ENCODE peak calls at places on chromosomes 4 and X, in nine cellular contexts. G, T, S, H, F, Z, J, B and V are unnamed samples.

GRCh38 chr4:22906046-22906445 is 213.3 kb downstream of the GBA3 start:
- DNase-seq in S (no peak), F (no peak), H (no peak), J (no peak), T (no peak), B (no peak), Z (no peak), G (no peak), V (no peak)

GRCh38 chr4:41256131-41256739 is 493 bp upstream of the UCHL1 start:
- DNase-seq in S (no peak), H (peak; percentile 82), T (no peak), Z (no peak), G (peak; percentile 67), F (no peak), B (peak; percentile 64), J (peak; percentile 64), V (no peak)

GRCh38 chr4:41526628-41527027 is 11.3 kb upstream of the LIMCH1 start:
- DNase-seq in J (no peak), B (no peak), G (no peak), S (no peak), T (no peak), Z (no peak), F (no peak), H (peak; percentile 22), V (no peak)

GRCh38 chrX:68506649-68507048 is 7.8 kb downstream of the YIPF6 start:
- DNase-seq in T (no peak), G (no peak), B (no peak), Z (no peak), H (no peak), S (no peak), F (no peak), J (no peak), V (no peak)

GRCh38 chrX:73266766-73267165 is 52.1 kb upstream of the NAP1L2 start:
- DNase-seq in H (no peak), F (no peak), G (no peak), B (no peak), J (no peak), T (no peak), Z (no peak), S (no peak), V (no peak)

GRCh38 chrX:68808686-68809357 is 20.0 kb upstream of the EFNB1 start:
- DNase-seq in B (peak; percentile 68), J (no peak), Z (peak; percentile 57), H (peak; percentile 39), F (no peak), T (no peak), S (no peak), G (peak; percentile 2), V (no peak)

GRCh38 chrX:133435544-133436124 is 20.3 kb upstream of the GPC4 start:
- DNase-seq in T (peak; percentile 0), J (no peak), B (no peak), H (no peak), F (no peak), S (no peak), G (no peak), Z (no peak), V (no peak)

GRCh38 chrX:96407501-96407900 is 277.1 kb upstream of the DIAPH2 start:
- DNase-seq in F (no peak), S (no peak), G (peak; percentile 79), B (peak; percentile 68), H (peak; percentile 62), T (no peak), Z (no peak), J (peak; percentile 61), V (no peak)

GRCh38 chr4:139278956-139279722 is 886 bp downstream of the MGARP start:
- DNase-seq in G (peak; percentile 34), J (no peak), S (peak; percentile 34), T (no peak), Z (peak; percentile 38), F (no peak), H (peak; percentile 7), B (no peak), V (no peak)

GRCh38 chr4:17642404-17642783 is 28.0 kb downstream of the MED28 start:
- DNase-seq in Z (no peak), S (no peak), G (no peak), H (no peak), B (no peak), F (no peak), T (no peak), J (no peak), V (peak; percentile 20)

GRCh38 chr4:30882995-30883675 is 163.0 kb downstream of the PCDH7 start:
- DNase-seq in F (no peak), H (no peak), B (no peak), T (no peak), S (no peak), G (no peak), J (no peak), Z (no peak), V (no peak)

GRCh38 chr4:87707279-87707918 is 57.3 kb downstream of the DMP1 start:
- DNase-seq in F (no peak), G (no peak), T (no peak), S (no peak), J (no peak), B (peak; percentile 26), H (no peak), Z (peak; percentile 41), V (no peak)

GRCh38 chr4:76053730-76054129 is 17.9 kb upstream of the CXCL11 start:
- DNase-seq in J (no peak), S (no peak), B (peak; percentile 54), Z (no peak), G (no peak), T (no peak), F (no peak), H (no peak), V (no peak)

GRCh38 chrX:79159800-79160199 is 15.3 kb downstream of the GPR174 start:
- DNase-seq in Z (no peak), T (no peak), H (no peak), S (no peak), B (no peak), F (no peak), J (no peak), G (no peak), V (no peak)

GRCh38 chrX:138925330-138925729 is 213.8 kb upstream of the FGF13 start:
- DNase-seq in J (no peak), S (no peak), T (no peak), H (peak; percentile 43), F (no peak), Z (no peak), G (peak; percentile 63), B (peak; percentile 54), V (no peak)

GRCh38 chr4:38728651-38729141 is 54.1 kb downstream of the TLR10 start:
- DNase-seq in S (no peak), F (no peak), T (no peak), G (no peak), B (no peak), H (peak; percentile 95), J (no peak), Z (peak; percentile 54), V (peak; percentile 76)

GRCh38 chr4:143262838-143263237 is 73.8 kb upstream of the GAB1 start:
- DNase-seq in F (no peak), T (no peak), H (no peak), B (no peak), G (no peak), S (no peak), J (no peak), Z (no peak), V (no peak)

GRCh38 chr4:175271010-175271630 is 353.0 kb downstream of the ADAM29 start:
- DNase-seq in J (no peak), H (no peak), Z (no peak), T (no peak), F (no peak), G (no peak), B (no peak), S (no peak), V (no peak)

GRCh38 chr4:91984466-91984865 is 319.3 kb upstream of the GRID2 start:
- DNase-seq in Z (no peak), J (no peak), F (no peak), S (no peak), B (peak; percentile 5), G (no peak), H (no peak), T (no peak), V (no peak)

GRCh38 chrX:150688911-150689451 is 4.2 kb upstream of the MTMR1 start:
- DNase-seq in S (no peak), H (no peak), Z (peak; percentile 43), J (peak; percentile 91), T (no peak), F (no peak), B (peak; percentile 60), G (peak; percentile 93), V (no peak)

GRCh38 chr4:184384056-184384809 is 90.1 kb downstream of the IRF2 start:
- DNase-seq in T (no peak), H (no peak), S (peak; percentile 48), Z (peak; percentile 29), G (peak; percentile 94), B (peak; percentile 98), F (peak; percentile 46), J (peak; percentile 95), V (peak; percentile 76)

GRCh38 chr4:2101346-2102044 is 42.4 kb downstream of the NAT8L start:
- DNase-seq in Z (no peak), S (no peak), F (no peak), T (no peak), B (no peak), H (no peak), G (no peak), J (peak; percentile 6), V (no peak)

GRCh38 chr4:125187221-125187620 is 127.5 kb upstream of the FAT4 start:
- DNase-seq in H (no peak), G (peak; percentile 44), B (peak; percentile 42), J (no peak), F (no peak), S (no peak), T (no peak), Z (no peak), V (no peak)

GRCh38 chrX:153517941-153518834 is 746 bp downstream of the ATP2B3 start:
- DNase-seq in F (no peak), J (no peak), T (no peak), B (no peak), H (no peak), Z (no peak), S (no peak), G (no peak), V (no peak)

GRCh38 chr4:110636677-110637407 is 14.0 kb upstream of the PITX2 start:
- DNase-seq in Z (peak; percentile 81), J (no peak), F (no peak), G (peak; percentile 83), H (peak; percentile 78), S (no peak), B (peak; percentile 60), T (no peak), V (peak; percentile 51)

GRCh38 chr4:6122496-6122895 is 77.9 kb downstream of the JAKMIP1 start:
- DNase-seq in T (no peak), Z (no peak), B (no peak), J (no peak), F (no peak), G (no peak), H (no peak), S (no peak), V (no peak)

GRCh38 chr4:155780773-155781172 is 22.0 kb downstream of the GUCY1B1 start:
- DNase-seq in H (no peak), G (peak; percentile 35), S (no peak), J (no peak), B (no peak), Z (no peak), F (no peak), T (no peak), V (no peak)

GRCh38 chr4:53706422-53707032 is 115.2 kb upstream of the LNX1 start:
- DNase-seq in J (peak; percentile 47), T (no peak), H (peak; percentile 77), G (peak; percentile 58), S (peak; percentile 37), F (no peak), B (peak; percentile 87), Z (no peak), V (no peak)

GRCh38 chr4:1329408-1330371 is 17.3 kb upstream of the UVSSA start:
- DNase-seq in J (no peak), G (no peak), H (no peak), T (no peak), B (no peak), S (no peak), Z (no peak), F (peak; percentile 15), V (peak; percentile 91)

GRCh38 chr4:113633467-113633866 is 128.1 kb downstream of the CAMK2D start:
- DNase-seq in J (no peak), B (no peak), H (no peak), G (no peak), T (no peak), S (no peak), Z (no peak), F (no peak), V (no peak)

GRCh38 chrX:106611682-106612402 is at the start of gene RADX:
- DNase-seq in H (peak; percentile 97), S (peak; percentile 70), B (peak; percentile 71), F (peak; percentile 77), Z (peak; percentile 91), T (peak; percentile 72), G (peak; percentile 86), J (peak; percentile 46), V (peak; percentile 92)